ENCODE peak calls at places on chromosomes 7 and 10, in six cellular contexts. One of them, this sample, is unnamed.
A peak's percentile ranks its signal among the peaks of the same experiment; 100 is the strongest.

GRCh38 chr7:114095885-114096284 is 177.1 kb upstream of the PPP1R3A start:
- DNase-seq in PC-3: no peak
- DNase-seq in CD8-positive, alpha-beta T cell: no peak
- DNase-seq in upper lobe of right lung: no peak
- DNase-seq in heart right ventricle: no peak
- DNase-seq in mucosa of descending colon: no peak
- DNase-seq in this sample: no peak

GRCh38 chr7:104386943-104387342 is 58.5 kb downstream of the LHFPL3 start:
- DNase-seq in PC-3: no peak
- DNase-seq in CD8-positive, alpha-beta T cell: no peak
- DNase-seq in upper lobe of right lung: no peak
- DNase-seq in heart right ventricle: no peak
- DNase-seq in mucosa of descending colon: no peak
- DNase-seq in this sample: no peak

GRCh38 chr7:43872401-43873165 is 3.3 kb upstream of the MRPS24 start:
- DNase-seq in PC-3: peak; percentile 91
- DNase-seq in CD8-positive, alpha-beta T cell: no peak
- DNase-seq in upper lobe of right lung: no peak
- DNase-seq in heart right ventricle: no peak
- DNase-seq in mucosa of descending colon: no peak
- DNase-seq in this sample: no peak

GRCh38 chr7:10677668-10678232 is 295.9 kb upstream of the PHF14 start:
- DNase-seq in PC-3: no peak
- DNase-seq in CD8-positive, alpha-beta T cell: no peak
- DNase-seq in upper lobe of right lung: no peak
- DNase-seq in heart right ventricle: no peak
- DNase-seq in mucosa of descending colon: no peak
- DNase-seq in this sample: no peak

GRCh38 chr7:1755783-1756626 is 85.9 kb downstream of the ELFN1 start:
- DNase-seq in PC-3: no peak
- DNase-seq in CD8-positive, alpha-beta T cell: no peak
- DNase-seq in upper lobe of right lung: peak; percentile 40
- DNase-seq in heart right ventricle: no peak
- DNase-seq in mucosa of descending colon: no peak
- DNase-seq in this sample: peak; percentile 4

GRCh38 chr7:96284838-96285237 is 37.1 kb downstream of the SLC25A13 start:
- DNase-seq in PC-3: no peak
- DNase-seq in CD8-positive, alpha-beta T cell: no peak
- DNase-seq in upper lobe of right lung: no peak
- DNase-seq in heart right ventricle: no peak
- DNase-seq in mucosa of descending colon: no peak
- DNase-seq in this sample: no peak

GRCh38 chr7:106421181-106421762 is 136.5 kb upstream of the NAMPT start:
- DNase-seq in PC-3: no peak
- DNase-seq in CD8-positive, alpha-beta T cell: no peak
- DNase-seq in upper lobe of right lung: peak; percentile 81
- DNase-seq in heart right ventricle: peak; percentile 65
- DNase-seq in mucosa of descending colon: peak; percentile 40
- DNase-seq in this sample: no peak

GRCh38 chr7:94787285-94787684 is 120.1 kb upstream of the PPP1R9A start:
- DNase-seq in PC-3: no peak
- DNase-seq in CD8-positive, alpha-beta T cell: no peak
- DNase-seq in upper lobe of right lung: no peak
- DNase-seq in heart right ventricle: no peak
- DNase-seq in mucosa of descending colon: no peak
- DNase-seq in this sample: no peak

GRCh38 chr10:78335691-78336401 is 302.2 kb downstream of the RPS24 start:
- DNase-seq in PC-3: peak; percentile 56
- DNase-seq in CD8-positive, alpha-beta T cell: peak; percentile 4
- DNase-seq in upper lobe of right lung: no peak
- DNase-seq in heart right ventricle: peak; percentile 53
- DNase-seq in mucosa of descending colon: no peak
- DNase-seq in this sample: no peak

GRCh38 chr7:104241581-104241980 is 33.8 kb upstream of the ORC5 start:
- DNase-seq in PC-3: no peak
- DNase-seq in CD8-positive, alpha-beta T cell: no peak
- DNase-seq in upper lobe of right lung: no peak
- DNase-seq in heart right ventricle: no peak
- DNase-seq in mucosa of descending colon: no peak
- DNase-seq in this sample: no peak

GRCh38 chr7:128378637-128379036 is 17.1 kb upstream of the PRRT4 start:
- DNase-seq in PC-3: no peak
- DNase-seq in CD8-positive, alpha-beta T cell: no peak
- DNase-seq in upper lobe of right lung: no peak
- DNase-seq in heart right ventricle: no peak
- DNase-seq in mucosa of descending colon: no peak
- DNase-seq in this sample: no peak

GRCh38 chr7:43248961-43249807 is 136.7 kb downstream of the HECW1 start:
- DNase-seq in PC-3: peak; percentile 66
- DNase-seq in CD8-positive, alpha-beta T cell: no peak
- DNase-seq in upper lobe of right lung: peak; percentile 64
- DNase-seq in heart right ventricle: no peak
- DNase-seq in mucosa of descending colon: peak; percentile 73
- DNase-seq in this sample: no peak

GRCh38 chr10:93991596-93992284 is 2.0 kb upstream of the PLCE1 start:
- DNase-seq in PC-3: peak; percentile 79
- DNase-seq in CD8-positive, alpha-beta T cell: no peak
- DNase-seq in upper lobe of right lung: no peak
- DNase-seq in heart right ventricle: peak; percentile 65
- DNase-seq in mucosa of descending colon: peak; percentile 36
- DNase-seq in this sample: no peak
- H3K4me3 ChIP-seq in PC-3: no peak overlapping the region
- H3K4me3 ChIP-seq in CD8-positive, alpha-beta T cell: no peak overlapping the region
- H3K4me3 ChIP-seq in upper lobe of right lung: no peak overlapping the region
- H3K4me3 ChIP-seq in heart right ventricle: no peak overlapping the region
- H3K4me3 ChIP-seq in mucosa of descending colon: no peak overlapping the region
- H3K4me3 ChIP-seq in this sample: no peak overlapping the region

GRCh38 chr7:4699897-4700296 is 17.8 kb downstream of the FOXK1 start:
- DNase-seq in PC-3: no peak
- DNase-seq in CD8-positive, alpha-beta T cell: no peak
- DNase-seq in upper lobe of right lung: no peak
- DNase-seq in heart right ventricle: no peak
- DNase-seq in mucosa of descending colon: no peak
- DNase-seq in this sample: peak; percentile 56
- H3K4me1 ChIP-seq in PC-3: no peaks in the 10 kb centered on the region
- H3K4me1 ChIP-seq in CD8-positive, alpha-beta T cell: peaks cover 19% of the 10 kb centered on the region
- H3K4me1 ChIP-seq in upper lobe of right lung: peaks cover 32% of the 10 kb centered on the region
- H3K4me1 ChIP-seq in heart right ventricle: peaks cover 79% of the 10 kb centered on the region
- H3K4me1 ChIP-seq in mucosa of descending colon: no peaks in the 10 kb centered on the region
- H3K4me1 ChIP-seq in this sample: peaks cover 10% of the 10 kb centered on the region

GRCh38 chr7:55463863-55464262 is 98.7 kb downstream of the LANCL2 start:
- DNase-seq in PC-3: no peak
- DNase-seq in CD8-positive, alpha-beta T cell: no peak
- DNase-seq in upper lobe of right lung: peak; percentile 8
- DNase-seq in heart right ventricle: no peak
- DNase-seq in mucosa of descending colon: no peak
- DNase-seq in this sample: no peak
- H3K9me3 ChIP-seq in PC-3: no peaks in the 10 kb centered on the region
- H3K9me3 ChIP-seq in CD8-positive, alpha-beta T cell: no peaks in the 10 kb centered on the region
- H3K9me3 ChIP-seq in upper lobe of right lung: no peaks in the 10 kb centered on the region
- H3K9me3 ChIP-seq in heart right ventricle: no peaks in the 10 kb centered on the region
- H3K9me3 ChIP-seq in mucosa of descending colon: peaks cover 13% of the 10 kb centered on the region
- H3K9me3 ChIP-seq in this sample: no peaks in the 10 kb centered on the region

GRCh38 chr7:157141525-157142060 is 2.9 kb downstream of the UBE3C start:
- DNase-seq in PC-3: no peak
- DNase-seq in CD8-positive, alpha-beta T cell: no peak
- DNase-seq in upper lobe of right lung: no peak
- DNase-seq in heart right ventricle: no peak
- DNase-seq in mucosa of descending colon: no peak
- DNase-seq in this sample: no peak

GRCh38 chr7:157138424-157139141 is at the start of gene UBE3C:
- DNase-seq in PC-3: peak; percentile 88
- DNase-seq in CD8-positive, alpha-beta T cell: peak; percentile 88
- DNase-seq in upper lobe of right lung: peak; percentile 96
- DNase-seq in heart right ventricle: peak; percentile 90
- DNase-seq in mucosa of descending colon: peak; percentile 95
- DNase-seq in this sample: peak; percentile 92

GRCh38 chr7:157140118-157140905 is 1.6 kb downstream of the UBE3C start:
- DNase-seq in PC-3: no peak
- DNase-seq in CD8-positive, alpha-beta T cell: peak; percentile 17
- DNase-seq in upper lobe of right lung: no peak
- DNase-seq in heart right ventricle: no peak
- DNase-seq in mucosa of descending colon: no peak
- DNase-seq in this sample: no peak

GRCh38 chr7:157138101-157138423 is 664 bp upstream of the UBE3C start:
- DNase-seq in PC-3: no peak
- DNase-seq in CD8-positive, alpha-beta T cell: no peak
- DNase-seq in upper lobe of right lung: no peak
- DNase-seq in heart right ventricle: no peak
- DNase-seq in mucosa of descending colon: no peak
- DNase-seq in this sample: no peak

DNA sequence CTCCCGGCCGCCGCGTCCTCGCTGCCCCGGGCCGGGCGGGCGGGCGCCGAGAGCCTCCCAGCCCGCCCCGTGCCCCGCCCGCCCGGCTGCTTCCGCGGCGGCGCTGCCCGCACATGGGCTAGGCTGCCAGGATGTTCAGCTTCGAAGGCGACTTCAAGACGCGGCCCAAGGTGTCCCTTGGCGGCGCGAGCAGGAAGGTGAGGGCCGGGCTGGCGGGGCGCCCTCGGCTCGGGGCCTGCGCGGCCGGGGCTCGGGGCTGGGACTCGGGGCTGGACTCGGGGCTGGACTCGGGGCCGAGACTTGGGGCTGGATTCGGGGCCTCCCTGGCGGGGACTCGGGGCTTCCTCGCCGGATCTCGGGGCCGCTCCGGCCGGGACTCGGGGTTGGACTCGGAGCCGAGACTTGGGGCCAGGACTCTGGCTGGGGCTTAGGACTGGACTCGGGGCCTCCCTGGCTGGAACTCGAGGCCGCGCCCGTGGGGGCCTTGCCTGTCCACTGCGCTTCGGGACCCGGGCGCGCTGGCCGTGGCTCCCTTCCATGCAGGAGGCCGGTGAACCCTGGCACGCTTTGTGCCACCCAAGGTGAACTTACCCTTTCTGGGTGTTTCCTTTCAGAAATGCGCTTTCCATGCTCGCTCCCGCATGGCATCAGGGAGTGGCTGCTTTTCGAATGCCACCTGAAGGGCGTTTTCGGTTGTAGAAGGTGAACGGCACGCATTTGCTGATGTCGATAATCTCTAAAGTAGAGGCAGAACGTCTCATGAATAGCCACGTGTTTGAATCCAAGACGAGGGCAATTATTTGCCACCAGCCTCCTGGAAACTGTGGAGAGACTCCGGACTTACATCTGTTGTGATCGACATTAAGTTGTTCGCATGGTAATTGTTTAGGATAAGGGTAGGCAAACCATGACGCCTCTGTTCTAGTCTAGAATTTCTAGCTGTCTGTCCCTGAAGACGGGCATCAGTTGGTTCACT is 704 bp downstream of the UBE3C start:
- DNase-seq in PC-3: peak; percentile 31
- DNase-seq in CD8-positive, alpha-beta T cell: peak; percentile 66
- DNase-seq in upper lobe of right lung: peak; percentile 85
- DNase-seq in heart right ventricle: peak; percentile 34
- DNase-seq in mucosa of descending colon: peak; percentile 79
- DNase-seq in this sample: no peak
- H3K4me3 ChIP-seq in PC-3: peak overlapping the region; percentile 93
- H3K4me3 ChIP-seq in CD8-positive, alpha-beta T cell: peak overlapping the region; percentile 57
- H3K4me3 ChIP-seq in upper lobe of right lung: peak overlapping the region; percentile 82
- H3K4me3 ChIP-seq in heart right ventricle: peak overlapping the region; percentile 89
- H3K4me3 ChIP-seq in mucosa of descending colon: peak overlapping the region; percentile 46
- H3K4me3 ChIP-seq in this sample: peak overlapping the region; percentile 71

DNA sequence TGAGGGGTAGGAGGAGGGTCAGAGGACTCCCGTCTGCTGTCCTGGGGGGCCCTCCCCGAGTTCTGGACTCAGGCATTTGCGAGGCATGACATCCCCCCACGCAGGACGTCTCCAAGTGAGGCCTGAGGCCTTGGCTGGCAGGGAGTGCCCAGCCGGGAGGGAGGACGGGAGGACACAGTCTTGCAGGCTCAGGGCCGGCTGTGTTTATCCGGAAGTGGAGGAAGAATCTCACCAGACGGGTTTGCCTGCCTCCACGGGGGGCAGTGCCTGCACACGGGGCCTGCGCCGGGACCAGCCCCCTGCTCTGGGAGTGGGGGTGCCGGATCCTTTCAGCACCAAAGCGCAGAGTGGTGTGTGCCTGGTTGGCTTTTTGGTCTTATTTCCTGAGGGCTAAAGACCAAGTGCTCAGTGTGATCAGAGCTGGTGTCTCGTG is 10.9 kb downstream of the PWWP2B start:
- DNase-seq in PC-3: peak; percentile 80
- DNase-seq in CD8-positive, alpha-beta T cell: no peak
- DNase-seq in upper lobe of right lung: peak; percentile 91
- DNase-seq in heart right ventricle: no peak
- DNase-seq in mucosa of descending colon: peak; percentile 91
- DNase-seq in this sample: no peak
- H3K4me1 ChIP-seq in PC-3: peaks cover 23% of the 10 kb centered on the region
- H3K4me1 ChIP-seq in CD8-positive, alpha-beta T cell: peaks cover 19% of the 10 kb centered on the region
- H3K4me1 ChIP-seq in upper lobe of right lung: peaks cover 57% of the 10 kb centered on the region
- H3K4me1 ChIP-seq in heart right ventricle: peaks cover 45% of the 10 kb centered on the region
- H3K4me1 ChIP-seq in mucosa of descending colon: peaks cover 71% of the 10 kb centered on the region
- H3K4me1 ChIP-seq in this sample: no peaks in the 10 kb centered on the region

GRCh38 chr7:157862731-157863130 is 525.9 kb downstream of the DNAJB6 start:
- DNase-seq in PC-3: no peak
- DNase-seq in CD8-positive, alpha-beta T cell: no peak
- DNase-seq in upper lobe of right lung: no peak
- DNase-seq in heart right ventricle: no peak
- DNase-seq in mucosa of descending colon: no peak
- DNase-seq in this sample: no peak

GRCh38 chr7:157859915-157860314 is 523.1 kb downstream of the DNAJB6 start:
- DNase-seq in PC-3: no peak
- DNase-seq in CD8-positive, alpha-beta T cell: no peak
- DNase-seq in upper lobe of right lung: no peak
- DNase-seq in heart right ventricle: no peak
- DNase-seq in mucosa of descending colon: no peak
- DNase-seq in this sample: no peak

GRCh38 chr7:157863176-157863575 is 526.4 kb downstream of the DNAJB6 start:
- DNase-seq in PC-3: no peak
- DNase-seq in CD8-positive, alpha-beta T cell: no peak
- DNase-seq in upper lobe of right lung: no peak
- DNase-seq in heart right ventricle: no peak
- DNase-seq in mucosa of descending colon: no peak
- DNase-seq in this sample: no peak

GRCh38 chr7:157861551-157861950 is 524.7 kb downstream of the DNAJB6 start:
- DNase-seq in PC-3: no peak
- DNase-seq in CD8-positive, alpha-beta T cell: no peak
- DNase-seq in upper lobe of right lung: no peak
- DNase-seq in heart right ventricle: no peak
- DNase-seq in mucosa of descending colon: no peak
- DNase-seq in this sample: no peak

DNA sequence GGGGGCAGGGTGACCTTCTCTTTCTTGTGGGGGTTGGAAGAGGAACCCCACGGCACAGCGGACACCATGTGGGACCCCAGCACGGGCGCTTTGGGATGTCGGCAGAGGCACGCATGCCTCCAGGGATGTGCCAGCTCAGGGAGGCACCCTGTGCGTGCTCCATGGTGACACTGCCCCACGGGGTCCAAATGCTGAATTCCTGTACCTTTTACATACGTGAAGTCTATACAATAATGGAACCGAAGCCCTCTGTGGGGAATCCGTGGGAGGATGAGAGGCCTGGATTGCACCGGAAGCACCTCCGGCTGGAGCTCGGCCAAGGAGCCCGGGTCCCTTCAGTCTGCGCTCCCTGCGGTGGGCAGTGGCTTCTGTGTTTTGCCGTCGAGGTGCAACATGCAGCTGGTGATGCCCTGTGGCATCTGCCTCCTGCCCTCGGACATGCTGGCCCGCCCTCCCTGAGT is 524.3 kb downstream of the DNAJB6 start:
- DNase-seq in PC-3: no peak
- DNase-seq in CD8-positive, alpha-beta T cell: no peak
- DNase-seq in upper lobe of right lung: no peak
- DNase-seq in heart right ventricle: no peak
- DNase-seq in mucosa of descending colon: no peak
- DNase-seq in this sample: no peak
- H3K9me3 ChIP-seq in PC-3: no peaks in the 10 kb centered on the region
- H3K9me3 ChIP-seq in CD8-positive, alpha-beta T cell: no peaks in the 10 kb centered on the region
- H3K9me3 ChIP-seq in upper lobe of right lung: no peaks in the 10 kb centered on the region
- H3K9me3 ChIP-seq in heart right ventricle: no peaks in the 10 kb centered on the region
- H3K9me3 ChIP-seq in mucosa of descending colon: no peaks in the 10 kb centered on the region
- H3K9me3 ChIP-seq in this sample: no peaks in the 10 kb centered on the region